ENCODE peak calls at places on chromosomes 13 and 19, in nine cellular contexts. C is fibroblast of lung; G is GM13977; F is activated T-helper 1 cell treated with anti-CD3 and anti-CD28 coated beads, Interleukin-12 subunit alpha, Interleukin-12 subunit beta, Interleukin-2, Interleukin-4 antibody, amounts not matched to agents 30 ng/mL and 10 ng/mL and 1 ng/mL, durations not matched to agents 14 hours and 24 hours and 36 hours; O is effector memory CD4-positive, alpha-beta T cell; K is neural crest cell; Y is A549; M is NCI-H446; I is fibroblast of mammary gland. L is an unnamed sample.

GRCh38 chr19:19493841-19494546 is 21.4 kb downstream of the TSSK6 start:
- DNase-seq in C (no peak), G (no peak), F (no peak), O (no peak), K (no peak), Y (no peak), M (no peak), I (no peak), L (no peak)

GRCh38 chr19:32767951-32768679 is 48.5 kb downstream of the TDRD12 start:
- DNase-seq in C (no peak), G (no peak), F (no peak), O (no peak), K (no peak), Y (no peak), M (no peak), I (no peak), L (no peak)

GRCh38 chr13:61094865-61095264 is 320.8 kb downstream of the PCDH20 start:
- DNase-seq in C (no peak), G (no peak), F (no peak), O (no peak), K (no peak), Y (no peak), M (no peak), I (no peak), L (no peak)

GRCh38 chr19:2261438-2262172 is 5.4 kb upstream of the JSRP1 start:
- DNase-seq in C (no peak), G (peak), F (no peak), O (no peak), K (peak), Y (peak), M (no peak), I (peak), L (peak)

GRCh38 chr13:75550159-75550567 is 572 bp downstream of the UCHL3 start:
- DNase-seq in C (peak), G (peak), F (no peak), O (no peak), K (no peak), Y (peak), M (no peak), I (peak), L (peak)

GRCh38 chr19:38049105-38049649 is 142.2 kb downstream of the SIPA1L3 start:
- DNase-seq in C (no peak), G (peak), F (peak), O (peak), K (no peak), Y (no peak), M (no peak), I (peak), L (peak)

GRCh38 chr13:72221276-72221962 is 354.4 kb upstream of the DACH1 start:
- DNase-seq in C (no peak), G (no peak), F (no peak), O (no peak), K (peak), Y (peak), M (no peak), I (no peak), L (peak)

GRCh38 chr13:42384265-42384664 is 112.3 kb downstream of the AKAP11 start:
- DNase-seq in C (no peak), G (no peak), F (no peak), O (no peak), K (no peak), Y (no peak), M (no peak), I (peak), L (no peak)

GRCh38 chr13:99276706-99277105 is 18.5 kb upstream of the GPR18 start:
- DNase-seq in C (no peak), G (no peak), F (no peak), O (no peak), K (no peak), Y (no peak), M (no peak), I (no peak), L (no peak)

GRCh38 chr19:40130013-40130412 is 39.3 kb upstream of the ZNF780A start:
- DNase-seq in C (no peak), G (no peak), F (no peak), O (no peak), K (no peak), Y (no peak), M (no peak), I (no peak), L (no peak)

GRCh38 chr13:112250788-112251445 is 125.2 kb upstream of the SPACA7 start:
- DNase-seq in C (no peak), G (no peak), F (no peak), O (no peak), K (no peak), Y (no peak), M (no peak), I (no peak), L (no peak)

GRCh38 chr19:6995054-6995453 is 26.2 kb downstream of the MBD3L2B start:
- DNase-seq in C (no peak), G (no peak), F (no peak), O (no peak), K (no peak), Y (no peak), M (no peak), I (no peak), L (no peak)

GRCh38 chr13:23570099-23570926 is at the start of gene TNFRSF19:
- DNase-seq in C (peak), G (no peak), F (no peak), O (no peak), K (peak), Y (no peak), M (no peak), I (peak), L (no peak)

GRCh38 chr13:50393641-50394040 is 378.4 kb downstream of the KCNRG start:
- DNase-seq in C (no peak), G (no peak), F (no peak), O (no peak), K (peak), Y (no peak), M (peak), I (peak), L (no peak)

GRCh38 chr13:72545030-72545719 is 182.3 kb downstream of the MZT1 start:
- DNase-seq in C (no peak), G (no peak), F (no peak), O (no peak), K (no peak), Y (no peak), M (no peak), I (no peak), L (no peak)

GRCh38 chr13:110397445-110397844 is 90.4 kb downstream of the COL4A2 start:
- DNase-seq in C (peak), G (no peak), F (no peak), O (no peak), K (no peak), Y (no peak), M (no peak), I (peak), L (no peak)

GRCh38 chr13:28306325-28306724 is 168.0 kb downstream of the PAN3 start:
- DNase-seq in C (no peak), G (no peak), F (no peak), O (no peak), K (no peak), Y (no peak), M (no peak), I (no peak), L (no peak)

GRCh38 chr19:768424-768823 is 17.5 kb downstream of the MISP start:
- DNase-seq in C (peak), G (no peak), F (no peak), O (no peak), K (no peak), Y (peak), M (no peak), I (peak), L (no peak)

GRCh38 chr19:21519488-21519887 is 14.1 kb downstream of the ZNF429 start:
- DNase-seq in C (peak), G (no peak), F (no peak), O (no peak), K (no peak), Y (peak), M (no peak), I (peak), L (no peak)

GRCh38 chr13:66994097-66994496 is 236.0 kb downstream of the PCDH9 start:
- DNase-seq in C (peak), G (no peak), F (peak), O (no peak), K (peak), Y (peak), M (no peak), I (peak), L (peak)

GRCh38 chr13:100195568-100195967 is 106.7 kb downstream of the PCCA start:
- DNase-seq in C (no peak), G (no peak), F (no peak), O (no peak), K (no peak), Y (no peak), M (no peak), I (no peak), L (no peak)

GRCh38 chr13:85333511-85333910 is 465.7 kb downstream of the SLITRK6 start:
- DNase-seq in C (no peak), G (no peak), F (no peak), O (no peak), K (no peak), Y (no peak), M (no peak), I (no peak), L (no peak)

GRCh38 chr19:17312481-17313113 is 3.2 kb downstream of the DDA1 start:
- DNase-seq in C (no peak), G (no peak), F (no peak), O (no peak), K (no peak), Y (no peak), M (no peak), I (no peak), L (no peak)

GRCh38 chr13:53042897-53043296 is 14.3 kb downstream of the OLFM4 start:
- DNase-seq in C (no peak), G (no peak), F (no peak), O (no peak), K (no peak), Y (no peak), M (no peak), I (no peak), L (no peak)

GRCh38 chr19:51546650-51547396 is 15.4 kb upstream of the SIGLEC6 start:
- DNase-seq in C (no peak), G (no peak), F (no peak), O (no peak), K (no peak), Y (no peak), M (no peak), I (no peak), L (no peak)

GRCh38 chr19:44430956-44431355 is 17.3 kb downstream of the ZNF229 start:
- DNase-seq in C (no peak), G (no peak), F (no peak), O (no peak), K (no peak), Y (no peak), M (no peak), I (no peak), L (no peak)